ENCODE peak calls at places on chromosome 10, in six cellular contexts. O, C, W, I, H and X are unnamed samples.

GRCh38 chr10:99938563-99938962 is 71.2 kb downstream of the DNMBP start:
- DNase-seq in O (no peak), C (peak), W (no peak), I (no peak), H (no peak), X (no peak)

GRCh38 chr10:33478675-33479125 is 144.2 kb upstream of the NRP1 start:
- DNase-seq in O (no peak), C (no peak), W (no peak), I (no peak), H (no peak), X (no peak)

GRCh38 chr10:51030480-51030879 is 43.8 kb upstream of the PRKG1 start:
- DNase-seq in O (no peak), C (no peak), W (no peak), I (no peak), H (no peak), X (no peak)

GRCh38 chr10:14876764-14877163 is 1.9 kb upstream of the SUV39H2 start:
- DNase-seq in O (no peak), C (no peak), W (peak), I (no peak), H (no peak), X (no peak)

GRCh38 chr10:129631011-129631410 is 164.0 kb downstream of the MGMT start:
- DNase-seq in O (no peak), C (no peak), W (no peak), I (no peak), H (no peak), X (no peak)

GRCh38 chr10:124174673-124175645 is 81.6 kb upstream of the CHST15 start:
- DNase-seq in O (no peak), C (peak), W (no peak), I (no peak), H (no peak), X (no peak)

GRCh38 chr10:26367771-26368170 is 70.4 kb upstream of the APBB1IP start:
- DNase-seq in O (no peak), C (peak), W (no peak), I (no peak), H (peak), X (no peak)

GRCh38 chr10:32957341-32958084 is 517 bp downstream of the ITGB1 start:
- DNase-seq in O (peak), C (no peak), W (peak), I (no peak), H (no peak), X (peak)

GRCh38 chr10:73867126-73867807 is 7.1 kb downstream of the CAMK2G start:
- DNase-seq in O (no peak), C (no peak), W (no peak), I (no peak), H (no peak), X (no peak)
- H3K4me3 ChIP-seq in O (no peak), C (no peak), W (no peak), I (no peak), H (no peak), X (no peak)

GRCh38 chr10:89857399-89857798 is 156.0 kb downstream of the KIF20B start:
- DNase-seq in O (no peak), C (peak), W (no peak), I (no peak), H (no peak), X (no peak)

GRCh38 chr10:89852872-89853271 is 151.5 kb downstream of the KIF20B start:
- DNase-seq in O (no peak), C (no peak), W (no peak), I (no peak), H (no peak), X (no peak)

DNA sequence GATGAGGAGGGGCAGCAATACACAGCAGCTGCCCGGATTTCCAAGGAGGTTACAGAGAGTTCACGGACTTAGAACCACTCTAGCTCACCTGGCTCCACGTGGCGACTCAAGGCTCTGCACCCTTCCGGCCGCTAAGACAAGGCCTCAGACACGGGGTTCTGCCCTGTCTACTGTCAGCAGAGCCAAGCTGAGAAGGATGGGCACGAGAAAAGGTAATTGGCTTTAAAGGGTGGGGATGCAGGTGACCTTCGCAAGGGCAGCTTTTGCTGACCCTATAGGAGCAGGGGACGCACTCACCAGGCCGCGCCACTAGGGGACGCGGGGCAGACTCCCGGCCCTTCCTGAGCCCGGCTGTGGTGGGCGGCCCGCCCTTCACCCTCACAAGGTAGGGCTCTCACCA is 152.4 kb downstream of the KIF20B start:
- DNase-seq in O (no peak), C (no peak), W (no peak), I (no peak), H (no peak), X (no peak)
- TF ChIP-seq CTCF in O (no peak), C (no peak), W (no peak), I (no peak), H (no peak), X (no peak)

DNA sequence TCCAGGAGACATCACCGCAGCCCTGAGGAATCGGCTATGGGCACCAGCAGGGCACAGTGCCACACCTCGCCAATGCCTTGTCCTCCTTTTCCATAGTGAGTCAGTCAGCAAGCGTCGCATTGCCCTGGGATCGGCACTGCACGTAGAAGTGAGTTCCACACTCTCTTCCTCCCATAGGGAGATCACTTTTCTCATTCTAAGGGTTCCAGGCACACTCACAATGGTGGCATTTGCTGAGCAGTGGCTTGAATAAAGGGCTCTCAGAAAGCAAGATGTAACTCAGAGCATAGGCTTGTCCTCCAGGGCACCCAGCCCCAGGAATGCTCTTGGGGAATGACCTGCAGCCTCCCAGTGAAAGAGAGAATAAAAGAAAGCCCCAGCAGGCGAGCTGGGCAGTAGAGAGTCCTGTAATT is 1.1 kb upstream of the VIM start:
- DNase-seq in O (no peak), C (no peak), W (no peak), I (no peak), H (no peak), X (no peak)
- H3K4me3 ChIP-seq in O (peak), C (no peak), W (no peak), I (peak), H (no peak), X (no peak)

GRCh38 chr10:77636286-77636966 is 1.2 kb downstream of the KCNMA1 start:
- DNase-seq in O (no peak), C (no peak), W (no peak), I (no peak), H (no peak), X (no peak)
- TF ChIP-seq CTCF in O (no peak), C (no peak), W (no peak), I (peak), H (no peak), X (no peak)

GRCh38 chr10:118566911-118567310 is 28.5 kb downstream of the PRLHR start:
- DNase-seq in O (no peak), C (no peak), W (no peak), I (no peak), H (no peak), X (no peak)

GRCh38 chr10:118569241-118569881 is 26.1 kb downstream of the PRLHR start:
- DNase-seq in O (no peak), C (peak), W (no peak), I (no peak), H (no peak), X (no peak)

GRCh38 chr10:118567701-118568248 is 27.7 kb downstream of the PRLHR start:
- DNase-seq in O (no peak), C (no peak), W (no peak), I (no peak), H (no peak), X (no peak)

GRCh38 chr10:118569882-118570252 is 25.6 kb downstream of the PRLHR start:
- DNase-seq in O (no peak), C (no peak), W (no peak), I (no peak), H (no peak), X (no peak)

DNA sequence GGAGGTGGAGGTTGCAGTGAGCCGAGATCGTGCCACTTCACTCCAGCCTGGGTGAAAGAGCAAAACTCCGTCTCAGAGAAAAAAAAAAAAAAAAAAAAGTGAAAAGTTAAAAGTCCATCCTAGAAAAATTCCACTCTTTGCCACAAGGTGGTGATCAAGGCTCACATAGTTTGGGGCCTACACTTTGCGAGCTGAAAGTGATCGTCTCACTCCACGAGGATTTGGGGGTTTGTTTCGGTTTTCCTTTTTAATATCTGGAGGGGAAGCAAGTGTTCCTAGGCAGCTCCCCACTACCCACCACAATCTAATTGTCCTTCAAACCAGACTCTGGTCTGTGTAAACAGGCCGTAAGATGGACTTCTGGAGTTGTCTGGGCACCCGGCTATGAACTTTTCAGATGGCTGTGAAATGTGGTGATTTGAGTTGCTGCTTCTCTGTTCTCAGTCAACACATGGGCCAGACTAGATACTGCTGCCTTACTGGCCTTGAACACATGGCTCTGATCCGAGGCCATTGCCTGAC is 27.1 kb downstream of the PRLHR start:
- DNase-seq in O (no peak), C (peak), W (no peak), I (no peak), H (peak), X (no peak)
- H3K4me3 ChIP-seq in O (no peak), C (no peak), W (no peak), I (no peak), H (peak), X (no peak)

DNA sequence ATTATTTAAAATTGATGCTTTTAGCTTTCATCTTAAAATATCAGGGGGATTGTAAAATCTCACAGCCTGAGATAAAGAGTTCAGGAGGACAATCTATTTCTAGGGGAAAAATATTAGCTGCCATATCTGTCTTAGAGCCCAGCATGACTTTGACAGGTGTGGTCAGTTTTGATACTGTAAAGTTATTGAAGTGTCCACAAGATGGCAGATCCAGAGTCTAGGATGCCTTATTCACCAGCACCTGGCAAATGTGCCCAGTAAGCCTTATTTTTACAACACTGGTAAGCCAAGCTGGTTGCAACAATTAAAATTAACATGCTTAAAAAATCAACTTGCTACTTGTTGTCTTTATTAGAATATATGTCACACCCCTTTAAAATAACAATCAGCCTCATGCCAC is 579.3 kb downstream of the SH2D4B start:
- DNase-seq in O (no peak), C (no peak), W (no peak), I (no peak), H (no peak), X (no peak)
- TF ChIP-seq CTCF in O (no peak), C (no peak), W (no peak), I (no peak), H (peak), X (no peak)